ENCODE peak calls at places on chromosomes 13 and 19, in five cellular contexts. E is heart left ventricle, L is PC-3, S is tibial artery, C is thoracic aorta. H is an unnamed sample.

GRCh38 chr13:113454936-113455335 is 1.6 kb upstream of the ADPRHL1 start:
- DNase-seq in E (no peak), L (no peak), S (no peak), C (no peak), H (no peak)

GRCh38 chr13:98303858-98304257 is 126.8 kb upstream of the RNF113B start:
- DNase-seq in E (no peak), L (no peak), S (no peak), C (no peak), H (no peak)

GRCh38 chr19:861756-862528 is 2.5 kb downstream of the CFD start:
- DNase-seq in E (no peak), L (peak), S (no peak), C (no peak), H (peak)

GRCh38 chr19:13014101-13014920 is 19.0 kb downstream of the NFIX start:
- DNase-seq in E (no peak), L (peak), S (no peak), C (no peak), H (no peak)

GRCh38 chr13:36685912-36686311 is 12.1 kb downstream of the SERTM1 start:
- DNase-seq in E (no peak), L (peak), S (no peak), C (no peak), H (no peak)

GRCh38 chr19:37594982-37595382 is 306 bp downstream of the ZNF540 start:
- DNase-seq in E (peak), L (no peak), S (peak), C (peak), H (peak)

GRCh38 chr13:67390462-67391093 is 160.4 kb upstream of the PCDH9 start:
- DNase-seq in E (no peak), L (no peak), S (no peak), C (no peak), H (no peak)

GRCh38 chr19:32097620-32098019 is 247.8 kb upstream of the ZNF507 start:
- DNase-seq in E (no peak), L (no peak), S (no peak), C (no peak), H (no peak)

GRCh38 chr19:15551183-15552004 is 43.1 kb downstream of the CYP4F22 start:
- DNase-seq in E (no peak), L (peak), S (no peak), C (no peak), H (no peak)

GRCh38 chr13:20157387-20157786 is 3.5 kb downstream of the GJA3 start:
- DNase-seq in E (no peak), L (no peak), S (no peak), C (no peak), H (no peak)

GRCh38 chr13:90447735-90448103 is 899.8 kb upstream of the MIR17HG start:
- DNase-seq in E (no peak), L (peak), S (no peak), C (no peak), H (no peak)

GRCh38 chr13:79815041-79815440 is 334.1 kb downstream of the NDFIP2 start:
- DNase-seq in E (no peak), L (no peak), S (no peak), C (no peak), H (no peak)

GRCh38 chr13:55999709-56000108 is 1141.0 kb upstream of the PRR20A start:
- DNase-seq in E (no peak), L (no peak), S (no peak), C (no peak), H (no peak)

GRCh38 chr13:87827479-87827878 is 156.3 kb downstream of the SLITRK5 start:
- DNase-seq in E (no peak), L (peak), S (no peak), C (no peak), H (no peak)

GRCh38 chr19:10006335-10006708 is 4.0 kb downstream of the COL5A3 start:
- DNase-seq in E (peak), L (no peak), S (peak), C (no peak), H (peak)

GRCh38 chr13:93248627-93249047 is 22.0 kb downstream of the GPC6 start:
- DNase-seq in E (no peak), L (peak), S (peak), C (no peak), H (no peak)

GRCh38 chr13:39789451-39789850 is 134.0 kb downstream of the COG6 start:
- DNase-seq in E (no peak), L (peak), S (no peak), C (no peak), H (no peak)

GRCh38 chr13:110561335-110562033 is at the start of gene RAB20:
- DNase-seq in E (peak), L (peak), S (peak), C (peak), H (peak)

GRCh38 chr13:110559429-110559943 is 2.0 kb downstream of the RAB20 start:
- DNase-seq in E (peak), L (peak), S (peak), C (no peak), H (peak)

GRCh38 chr13:110562696-110563462 is 1.4 kb upstream of the RAB20 start:
- DNase-seq in E (no peak), L (no peak), S (no peak), C (no peak), H (no peak)

GRCh38 chr13:110559986-110560385 is 1.5 kb downstream of the RAB20 start:
- DNase-seq in E (no peak), L (peak), S (no peak), C (no peak), H (no peak)

DNA sequence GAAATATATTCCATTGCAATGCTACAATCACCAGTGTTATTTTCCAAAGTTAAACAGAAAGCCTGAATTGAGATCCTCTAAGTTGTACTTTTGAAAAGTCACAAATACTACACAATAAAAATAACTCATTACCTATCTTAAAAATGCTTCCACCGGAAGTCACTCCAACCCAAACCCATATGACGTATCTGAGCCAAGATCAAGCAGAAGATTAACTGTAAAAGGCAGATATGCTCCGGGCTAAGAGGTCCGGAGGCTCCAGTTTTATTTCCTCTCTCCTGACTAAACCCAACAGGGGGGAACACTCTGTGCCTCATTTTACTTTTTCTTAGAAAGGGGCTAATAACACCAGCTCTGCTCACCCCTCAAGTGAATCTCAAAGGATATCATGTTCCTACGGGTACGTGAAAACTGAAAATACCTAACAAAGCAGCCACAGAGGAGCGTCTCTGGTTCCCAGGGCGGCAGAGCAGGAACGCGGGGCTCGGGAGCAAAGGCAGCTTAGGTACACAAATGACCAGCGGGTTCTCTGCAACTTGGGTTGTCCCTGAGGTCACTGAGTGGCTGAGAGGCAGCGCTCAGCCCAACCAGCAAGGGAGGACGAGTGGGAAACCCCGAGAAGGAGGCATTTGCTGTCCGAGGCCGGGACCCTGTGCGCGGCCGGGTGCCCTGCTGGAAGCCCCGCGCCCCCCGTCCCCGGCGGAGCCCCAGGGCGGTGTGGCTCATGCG is 752 bp downstream of the RAB20 start:
- DNase-seq in E (peak), L (peak), S (peak), C (no peak), H (peak)
- H3K27ac ChIP-seq in E (peak), L (peak), S (peak), C (peak), H (peak)

GRCh38 chr13:81610613-81611012 is 1269.7 kb upstream of the SPRY2 start:
- DNase-seq in E (no peak), L (no peak), S (no peak), C (no peak), H (no peak)
- TF ChIP-seq CTCF in E (no peak), L (no peak), S (no peak), C (no peak), H (no peak)

GRCh38 chr19:17091758-17092333 is 16.3 kb downstream of the MYO9B start:
- DNase-seq in E (peak), L (no peak), S (peak), C (no peak), H (no peak)
- H3K27ac ChIP-seq in E (no peak), L (no peak), S (peak), C (peak), H (peak)

DNA sequence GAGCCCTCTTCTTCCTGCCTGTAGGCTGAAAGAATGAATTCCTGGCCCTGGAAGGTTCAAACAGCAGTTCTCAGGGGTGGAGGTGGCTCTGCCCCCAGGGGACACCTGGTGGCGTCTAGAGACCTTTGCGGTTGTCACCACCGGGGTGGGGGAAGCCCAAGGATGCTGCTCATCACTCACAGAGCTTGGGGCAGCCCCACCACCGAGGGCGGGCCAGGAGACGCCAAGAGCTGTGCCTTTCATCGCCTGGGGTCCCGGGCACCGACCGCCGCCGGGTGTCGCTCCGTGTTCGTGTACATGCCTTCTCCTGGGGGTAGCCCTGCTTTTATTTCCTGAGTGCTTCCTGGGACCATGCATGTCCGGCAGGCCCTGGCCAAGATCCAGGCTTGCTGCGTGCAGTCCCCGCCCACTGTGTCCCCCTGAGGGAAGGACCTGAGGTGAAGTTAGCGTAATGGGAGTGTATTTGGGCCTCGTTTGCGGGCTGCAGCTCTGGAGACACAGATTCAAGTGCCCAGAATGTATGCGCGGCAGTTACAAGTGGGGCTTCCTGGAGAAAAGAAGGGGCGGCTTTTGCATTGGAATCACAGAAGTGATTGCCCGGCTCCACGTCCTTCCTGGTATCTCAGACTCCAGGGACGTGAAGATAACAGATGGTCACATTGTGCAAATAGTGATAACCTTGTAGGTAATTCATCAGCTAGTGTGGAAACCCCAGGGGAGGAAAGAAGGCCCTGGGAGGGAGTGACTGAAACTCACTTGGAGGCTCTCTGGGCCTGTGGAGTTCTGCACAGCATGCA is 7.8 kb downstream of the DOT1L start:
- DNase-seq in E (no peak), L (no peak), S (no peak), C (no peak), H (peak)
- TF ChIP-seq CTCF in E (no peak), L (peak), S (no peak), C (no peak), H (no peak)

DNA sequence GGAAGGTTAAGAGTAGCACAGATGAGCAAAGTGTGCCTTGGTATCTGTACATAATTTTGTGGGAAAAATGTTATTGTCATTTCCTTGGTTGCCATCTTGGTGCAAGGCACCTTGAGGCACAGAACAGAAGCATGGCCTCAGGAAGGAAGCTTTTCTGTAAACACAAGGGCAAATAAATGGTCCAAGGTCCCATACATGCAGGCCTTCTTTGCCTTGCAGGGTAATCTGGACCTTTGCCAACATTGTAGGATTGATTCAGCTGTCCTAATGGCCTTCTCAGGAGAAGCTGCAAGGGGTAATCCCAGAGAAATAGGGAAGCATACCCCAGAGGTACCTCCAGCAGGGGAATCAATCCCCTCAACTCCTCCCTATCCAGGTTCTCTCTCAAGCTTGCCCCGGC is 9.0 kb upstream of the MLLT1 start:
- DNase-seq in E (no peak), L (no peak), S (no peak), C (no peak), H (no peak)
- H3K27ac ChIP-seq in E (no peak), L (no peak), S (no peak), C (no peak), H (no peak)

H was measured in heart right ventricle.